ENCODE peak calls at places on chromosomes 4 and X, in five cellular contexts. T, Q, D, I and W are unnamed samples.

GRCh38 chr4:124980276-124980752 is 267.8 kb upstream of the ANKRD50 start:
- DNase-seq in D (peak), I (no peak), Q (no peak), T (no peak), W (no peak)

GRCh38 chrX:3803713-3804112 is 90.3 kb upstream of the PRKX start:
- DNase-seq in D (no peak), Q (no peak), T (no peak), I (no peak), W (no peak)

GRCh38 chr4:142406917-142407501 is 439.1 kb downstream of the INPP4B start:
- DNase-seq in I (no peak), T (no peak), Q (no peak), D (no peak), W (no peak)

GRCh38 chrX:119529355-119530276 is 35.6 kb downstream of the STEEP1 start:
- DNase-seq in Q (no peak), T (no peak), I (no peak), D (no peak), W (no peak)

GRCh38 chr4:98125585-98125984 is 17.7 kb downstream of the STPG2 start:
- DNase-seq in T (no peak), Q (no peak), I (no peak), D (no peak), W (no peak)

GRCh38 chr4:165814256-165815010 is 58.6 kb upstream of the TLL1 start:
- DNase-seq in Q (no peak), I (no peak), D (peak), T (no peak), W (no peak)

GRCh38 chr4:93147524-93148212 is 680.9 kb upstream of the ATOH1 start:
- DNase-seq in I (no peak), Q (no peak), T (no peak), D (no peak), W (no peak)

GRCh38 chr4:83257811-83258210 is 26.8 kb downstream of the COQ2 start:
- DNase-seq in T (no peak), D (no peak), Q (no peak), I (no peak), W (no peak)

GRCh38 chrX:123833387-123833786 is 26.5 kb upstream of the XIAP start:
- DNase-seq in I (no peak), Q (peak), D (peak), T (no peak), W (no peak)

GRCh38 chrX:153886915-153887314 is 942 bp upstream of the L1CAM start:
- DNase-seq in D (no peak), I (no peak), Q (no peak), T (no peak), W (no peak)

GRCh38 chr4:19254476-19254875 is 997.2 kb upstream of the SLIT2 start:
- DNase-seq in Q (no peak), T (no peak), I (no peak), D (no peak), W (no peak)

GRCh38 chr4:147336252-147336651 is 144.6 kb upstream of the EDNRA start:
- DNase-seq in I (no peak), D (peak), T (no peak), Q (no peak), W (no peak)

GRCh38 chrX:111728096-111728495 is 47.1 kb downstream of the ALG13 start:
- DNase-seq in Q (no peak), D (no peak), I (no peak), T (no peak), W (peak)

GRCh38 chr4:114272226-114272625 is 292.8 kb upstream of the ARSJ start:
- DNase-seq in T (no peak), D (peak), Q (no peak), I (no peak), W (peak)

GRCh38 chrX:139762400-139763183 is 54.6 kb upstream of the MCF2 start:
- DNase-seq in T (no peak), Q (peak), D (no peak), I (no peak), W (no peak)

GRCh38 chr4:1414831-1415680 is 8.8 kb upstream of the NKX1-1 start:
- DNase-seq in T (no peak), Q (no peak), I (no peak), D (no peak), W (no peak)

GRCh38 chr4:2500547-2500946 is 31.6 kb downstream of the RNF4 start:
- DNase-seq in I (no peak), D (no peak), T (no peak), Q (no peak), W (no peak)

GRCh38 chrX:28584025-28584424 is 3.2 kb upstream of the IL1RAPL1 start:
- DNase-seq in T (no peak), Q (no peak), I (no peak), D (no peak), W (no peak)

DNA sequence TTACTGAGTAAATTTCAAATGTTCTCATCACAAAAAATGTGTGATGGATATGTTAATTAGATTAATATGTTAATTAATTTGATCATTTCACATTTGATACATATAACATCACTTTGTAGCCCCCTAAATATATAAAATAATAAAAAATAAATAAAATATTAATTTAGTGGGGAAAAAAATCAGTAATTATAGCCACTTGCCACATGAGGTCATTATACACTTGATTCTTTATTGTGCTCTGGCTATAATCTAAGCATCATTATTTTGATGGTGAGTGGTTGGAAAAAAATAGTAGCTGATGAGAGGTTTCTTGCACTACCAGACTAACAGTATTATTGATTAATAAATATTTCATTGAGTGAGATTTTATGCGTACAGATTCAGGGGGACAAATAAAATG is 57.4 kb downstream of the DCK start:
- DNase-seq in D (no peak), T (no peak), Q (no peak), I (no peak), W (no peak)
- TF ChIP-seq CTCF in D (no peak), T (no peak), Q (no peak), I (no peak), W (no peak)

GRCh38 chrX:21911481-21911880 is 29.0 kb upstream of the SMS start:
- DNase-seq in T (no peak), D (no peak), I (no peak), Q (no peak), W (no peak)

GRCh38 chrX:21905209-21905735 is 35.2 kb upstream of the SMS start:
- DNase-seq in Q (no peak), D (no peak), I (no peak), T (no peak), W (no peak)

GRCh38 chrX:21905976-21906375 is 34.5 kb upstream of the SMS start:
- DNase-seq in D (no peak), Q (no peak), I (no peak), T (no peak), W (no peak)

GRCh38 chrX:21912220-21912619 is 28.3 kb upstream of the SMS start:
- DNase-seq in D (no peak), T (no peak), I (no peak), Q (no peak), W (no peak)

GRCh38 chrX:21907250-21907649 is 33.3 kb upstream of the SMS start:
- DNase-seq in T (no peak), Q (no peak), I (no peak), D (no peak), W (no peak)
- H3K4me3 ChIP-seq in T (no peak), Q (no peak), I (no peak), D (no peak), W (no peak)

GRCh38 chrX:18394477-18394876 is 30.9 kb upstream of the CDKL5 start:
- DNase-seq in Q (no peak), T (no peak), D (no peak), I (no peak), W (no peak)

GRCh38 chrX:18390941-18391538 is 34.4 kb upstream of the CDKL5 start:
- DNase-seq in T (peak), I (no peak), Q (peak), D (peak), W (peak)

DNA sequence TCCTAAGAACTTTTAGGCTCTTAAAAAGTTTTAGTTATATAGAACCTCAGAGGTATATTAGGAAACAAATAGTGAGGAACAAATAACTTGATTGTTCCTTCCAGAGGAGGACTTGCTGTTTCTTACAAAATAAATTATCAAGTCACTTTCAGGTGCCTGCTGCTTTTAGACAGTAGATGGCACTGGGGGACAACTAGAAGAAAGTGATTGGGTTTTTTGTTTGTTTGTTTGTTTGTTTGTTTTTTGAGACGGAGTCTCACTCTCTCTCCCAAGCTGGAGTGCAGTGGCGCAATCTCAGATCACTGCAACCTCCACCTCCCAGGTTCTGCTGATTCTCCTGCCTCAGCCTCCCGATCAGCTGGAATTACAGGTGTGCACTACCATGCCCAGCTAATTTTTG is 35.4 kb upstream of the CDKL5 start:
- DNase-seq in D (no peak), I (no peak), T (no peak), Q (no peak), W (no peak)
- TF ChIP-seq CTCF in D (no peak), I (no peak), T (no peak), Q (no peak), W (no peak)

DNA sequence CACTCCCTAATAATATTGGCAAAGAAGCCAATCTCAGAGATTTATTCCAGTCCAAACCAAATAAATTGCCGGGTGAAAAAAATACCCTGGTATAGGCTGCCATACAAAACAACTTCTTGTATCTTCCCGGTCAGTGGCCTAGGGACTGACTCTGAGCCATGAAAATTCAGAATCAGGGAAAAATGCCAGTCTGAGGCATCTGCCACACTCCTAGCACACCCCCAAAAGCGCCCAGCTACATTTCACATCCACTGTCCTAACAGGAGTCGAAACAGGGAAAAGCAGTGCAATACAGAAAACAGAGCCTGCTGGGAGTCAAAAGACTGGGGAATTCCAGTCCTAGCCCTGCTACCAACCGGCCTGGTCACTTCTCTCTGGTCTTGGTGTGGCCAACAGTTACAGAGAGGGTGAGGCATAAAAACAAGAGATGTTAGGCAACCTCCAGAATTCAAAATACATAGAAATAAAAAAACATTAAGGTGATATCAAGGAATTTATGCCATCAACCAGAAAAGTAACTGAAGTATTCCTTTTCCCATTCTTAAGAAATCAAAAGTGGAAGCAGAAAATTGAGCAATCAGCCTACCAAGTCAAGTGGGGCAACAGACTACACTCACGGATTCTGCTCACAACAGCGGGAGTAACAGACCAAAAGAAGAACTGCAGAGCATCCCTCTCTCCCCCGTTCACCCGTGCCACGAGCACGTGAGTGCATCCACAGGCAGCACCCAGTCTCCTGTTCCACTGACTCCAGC is 29.5 kb downstream of the AFAP1 start:
- DNase-seq in I (no peak), T (no peak), D (peak), Q (peak), W (no peak)
- H3K4me3 ChIP-seq in I (peak), T (peak), D (no peak), Q (peak), W (no peak)